ENCODE peak calls at places on chromosomes 2 and 18, in eight cellular contexts. I, Z, M, R, Q, T, F and C are unnamed samples.

GRCh38 chr2:46540496-46541342 is 61.4 kb downstream of the TMEM247 start:
- DNase-seq in I (no peak), Z (peak), M (no peak), R (no peak), Q (peak), T (no peak), F (no peak), C (peak)

GRCh38 chr2:190537765-190538164 is 3.2 kb upstream of the NEMP2 start:
- DNase-seq in I (no peak), Z (no peak), M (no peak), R (no peak), Q (no peak), T (no peak), F (no peak), C (peak)

GRCh38 chr2:239275871-239276812 is 124.7 kb downstream of the HDAC4 start:
- DNase-seq in I (no peak), Z (no peak), M (no peak), R (no peak), Q (no peak), T (no peak), F (no peak), C (no peak)

GRCh38 chr2:235594041-235594440 is 100.2 kb downstream of the AGAP1 start:
- DNase-seq in I (peak), Z (no peak), M (no peak), R (peak), Q (peak), T (no peak), F (peak), C (peak)

GRCh38 chr2:140465301-140465700 is 1665.5 kb downstream of the LRP1B start:
- DNase-seq in I (no peak), Z (no peak), M (no peak), R (no peak), Q (no peak), T (no peak), F (no peak), C (no peak)

GRCh38 chr2:56117764-56118163 is 66.0 kb upstream of the CCDC85A start:
- DNase-seq in I (no peak), Z (no peak), M (no peak), R (no peak), Q (no peak), T (no peak), F (no peak), C (peak)

GRCh38 chr2:217861334-217861877 is 141.4 kb downstream of the TNS1 start:
- DNase-seq in I (no peak), Z (no peak), M (no peak), R (no peak), Q (no peak), T (no peak), F (no peak), C (no peak)

GRCh38 chr2:170816499-170817246 is at the start of gene GAD1:
- DNase-seq in I (peak), Z (peak), M (no peak), R (peak), Q (peak), T (peak), F (peak), C (peak)

GRCh38 chr2:74991977-74992376 is 33.5 kb downstream of the POLE4 start:
- DNase-seq in I (no peak), Z (no peak), M (no peak), R (no peak), Q (no peak), T (no peak), F (no peak), C (peak)

GRCh38 chr2:172446524-172447063 is 19.2 kb downstream of the ITGA6 start:
- DNase-seq in I (no peak), Z (no peak), M (no peak), R (no peak), Q (no peak), T (no peak), F (no peak), C (peak)

GRCh38 chr2:242022550-242023290 is 153.2 kb downstream of the RTP5 start:
- DNase-seq in I (no peak), Z (no peak), M (no peak), R (no peak), Q (no peak), T (no peak), F (no peak), C (no peak)

GRCh38 chr2:1972428-1972827 is 228.1 kb upstream of the PXDN start:
- DNase-seq in I (peak), Z (no peak), M (no peak), R (peak), Q (no peak), T (no peak), F (peak), C (no peak)

GRCh38 chr2:211423018-211423417 is 866.6 kb downstream of the CPS1 start:
- DNase-seq in I (no peak), Z (no peak), M (no peak), R (no peak), Q (no peak), T (no peak), F (no peak), C (no peak)

GRCh38 chr18:75478996-75479870 is 51.7 kb upstream of the SMIM21 start:
- DNase-seq in I (peak), Z (peak), M (no peak), R (peak), Q (peak), T (no peak), F (peak), C (no peak)

GRCh38 chr2:240166191-240166590 is 25.7 kb upstream of the OTOS start:
- DNase-seq in I (no peak), Z (no peak), M (no peak), R (no peak), Q (no peak), T (no peak), F (no peak), C (no peak)

GRCh38 chr18:4068552-4069158 is 386.5 kb downstream of the DLGAP1 start:
- DNase-seq in I (peak), Z (peak), M (no peak), R (peak), Q (peak), T (peak), F (peak), C (peak)

GRCh38 chr2:10712186-10712809 is 9.1 kb upstream of the ATP6V1C2 start:
- DNase-seq in I (no peak), Z (peak), M (no peak), R (no peak), Q (no peak), T (peak), F (no peak), C (peak)

GRCh38 chr18:62999392-62999791 is 284.1 kb downstream of the PHLPP1 start:
- DNase-seq in I (no peak), Z (no peak), M (no peak), R (no peak), Q (peak), T (no peak), F (no peak), C (no peak)

GRCh38 chr2:119201815-119202214 is 21.8 kb upstream of the STEAP3 start:
- DNase-seq in I (no peak), Z (no peak), M (no peak), R (no peak), Q (no peak), T (no peak), F (no peak), C (no peak)

GRCh38 chr2:171143670-171144062 is 17.0 kb downstream of the TLK1 start:
- DNase-seq in I (no peak), Z (no peak), M (no peak), R (no peak), Q (no peak), T (no peak), F (no peak), C (no peak)

GRCh38 chr2:45720210-45720609 is 68.7 kb downstream of the PRKCE start:
- DNase-seq in I (no peak), Z (no peak), M (no peak), R (no peak), Q (no peak), T (no peak), F (no peak), C (no peak)

GRCh38 chr2:159362816-159363251 is 76.3 kb upstream of the WDSUB1 start:
- DNase-seq in I (no peak), Z (no peak), M (no peak), R (no peak), Q (peak), T (no peak), F (peak), C (peak)

GRCh38 chr2:236862961-236863728 is 222.5 kb upstream of the COPS8 start:
- DNase-seq in I (no peak), Z (no peak), M (no peak), R (no peak), Q (no peak), T (no peak), F (peak), C (peak)

GRCh38 chr2:1482981-1483380 is 69.7 kb downstream of the TPO start:
- DNase-seq in I (no peak), Z (no peak), M (no peak), R (no peak), Q (no peak), T (no peak), F (no peak), C (no peak)

GRCh38 chr2:159164457-159164894 is 122.0 kb downstream of the WDSUB1 start:
- DNase-seq in I (no peak), Z (no peak), M (no peak), R (no peak), Q (no peak), T (no peak), F (no peak), C (no peak)

GRCh38 chr2:98795903-98796676 is 65.2 kb upstream of the MGAT4A start:
- DNase-seq in I (no peak), Z (no peak), M (no peak), R (no peak), Q (peak), T (no peak), F (no peak), C (no peak)

GRCh38 chr2:84631985-84632384 is 115.7 kb downstream of the DNAH6 start:
- DNase-seq in I (no peak), Z (no peak), M (no peak), R (no peak), Q (no peak), T (no peak), F (no peak), C (peak)

GRCh38 chr2:42856891-42857632 is 64.7 kb upstream of the HAAO start:
- DNase-seq in I (no peak), Z (no peak), M (no peak), R (no peak), Q (no peak), T (no peak), F (no peak), C (no peak)

GRCh38 chr18:48699761-48700160 is 160.9 kb downstream of the CTIF start:
- DNase-seq in I (no peak), Z (no peak), M (no peak), R (no peak), Q (no peak), T (no peak), F (no peak), C (no peak)

GRCh38 chr18:267380-267687 is 513 bp downstream of the THOC1 start:
- DNase-seq in I (no peak), Z (no peak), M (no peak), R (no peak), Q (no peak), T (no peak), F (peak), C (no peak)

GRCh38 chr2:111632661-111633060 is 251.3 kb downstream of the ANAPC1 start:
- DNase-seq in I (no peak), Z (peak), M (no peak), R (no peak), Q (no peak), T (peak), F (no peak), C (no peak)